ENCODE peak calls at places on chromosome 15, in five cellular contexts. One of them, this sample, is unnamed. For H3K79me2, the result is how much of the 10 kb centered on the place peaks cover.

GRCh38 chr15:67692573-67692972 is 132.7 kb upstream of the SKOR1 start:
- DNase-seq in HepG2: no peak
- DNase-seq in GM12878: no peak
- DNase-seq in SK-N-SH: no peak
- DNase-seq in K562: no peak
- DNase-seq in this sample: no peak

GRCh38 chr15:79400650-79401049 is 31.5 kb upstream of the MINAR1 start:
- DNase-seq in HepG2: no peak
- DNase-seq in GM12878: no peak
- DNase-seq in SK-N-SH: no peak
- DNase-seq in K562: no peak
- DNase-seq in this sample: no peak

GRCh38 chr15:39896101-39896500 is 24.0 kb downstream of the GPR176 start:
- DNase-seq in HepG2: no peak
- DNase-seq in GM12878: no peak
- DNase-seq in SK-N-SH: no peak
- DNase-seq in K562: no peak
- DNase-seq in this sample: no peak

GRCh38 chr15:88048759-88049158 is 207.8 kb downstream of the NTRK3 start:
- DNase-seq in HepG2: no peak
- DNase-seq in GM12878: no peak
- DNase-seq in SK-N-SH: no peak
- DNase-seq in K562: no peak
- DNase-seq in this sample: no peak

GRCh38 chr15:77122576-77122975 is 51.7 kb upstream of the TSPAN3 start:
- DNase-seq in HepG2: no peak
- DNase-seq in GM12878: peak
- DNase-seq in SK-N-SH: no peak
- DNase-seq in K562: no peak
- DNase-seq in this sample: no peak

GRCh38 chr15:74790080-74790916 is 8.4 kb downstream of the CSK start:
- DNase-seq in HepG2: no peak
- DNase-seq in GM12878: no peak
- DNase-seq in SK-N-SH: peak
- DNase-seq in K562: no peak
- DNase-seq in this sample: no peak

GRCh38 chr15:94670436-94671034 is 439.2 kb downstream of the MCTP2 start:
- DNase-seq in HepG2: peak
- DNase-seq in GM12878: no peak
- DNase-seq in SK-N-SH: peak
- DNase-seq in K562: peak
- DNase-seq in this sample: peak

GRCh38 chr15:69092159-69092558 is 68.3 kb upstream of the GLCE start:
- DNase-seq in HepG2: peak
- DNase-seq in GM12878: no peak
- DNase-seq in SK-N-SH: no peak
- DNase-seq in K562: no peak
- DNase-seq in this sample: no peak

GRCh38 chr15:62059818-62060115 is 480 bp downstream of the VPS13C start:
- DNase-seq in HepG2: peak
- DNase-seq in GM12878: peak
- DNase-seq in SK-N-SH: no peak
- DNase-seq in K562: peak
- DNase-seq in this sample: no peak

GRCh38 chr15:66195621-66196230 is 57.8 kb downstream of the MEGF11 start:
- DNase-seq in HepG2: no peak
- DNase-seq in GM12878: no peak
- DNase-seq in SK-N-SH: no peak
- DNase-seq in K562: no peak
- DNase-seq in this sample: no peak

GRCh38 chr15:69156726-69157381 is 3.6 kb upstream of the GLCE start:
- DNase-seq in HepG2: no peak
- DNase-seq in GM12878: no peak
- DNase-seq in SK-N-SH: no peak
- DNase-seq in K562: no peak
- DNase-seq in this sample: no peak

GRCh38 chr15:93049914-93050534 is 39.0 kb downstream of the RGMA start:
- DNase-seq in HepG2: no peak
- DNase-seq in GM12878: no peak
- DNase-seq in SK-N-SH: no peak
- DNase-seq in K562: no peak
- DNase-seq in this sample: no peak

GRCh38 chr15:93048426-93048721 is 40.6 kb downstream of the RGMA start:
- DNase-seq in HepG2: no peak
- DNase-seq in GM12878: no peak
- DNase-seq in SK-N-SH: no peak
- DNase-seq in K562: no peak
- DNase-seq in this sample: no peak

GRCh38 chr15:93048759-93049161 is 40.3 kb downstream of the RGMA start:
- DNase-seq in HepG2: no peak
- DNase-seq in GM12878: no peak
- DNase-seq in SK-N-SH: no peak
- DNase-seq in K562: no peak
- DNase-seq in this sample: no peak

GRCh38 chr15:93047621-93048425 is 41.2 kb downstream of the RGMA start:
- DNase-seq in HepG2: no peak
- DNase-seq in GM12878: no peak
- DNase-seq in SK-N-SH: no peak
- DNase-seq in K562: no peak
- DNase-seq in this sample: no peak

GRCh38 chr15:93049233-93049632 is 39.8 kb downstream of the RGMA start:
- DNase-seq in HepG2: no peak
- DNase-seq in GM12878: no peak
- DNase-seq in SK-N-SH: no peak
- DNase-seq in K562: no peak
- DNase-seq in this sample: no peak
- H3K79me2 ChIP-seq in HepG2: under half
- H3K79me2 ChIP-seq in GM12878: under half
- H3K79me2 ChIP-seq in SK-N-SH: under half
- H3K79me2 ChIP-seq in K562: under half
- H3K79me2 ChIP-seq in this sample: under half

GRCh38 chr15:99993681-99994131 is 260.5 kb upstream of the LYSMD4 start:
- DNase-seq in HepG2: no peak
- DNase-seq in GM12878: no peak
- DNase-seq in SK-N-SH: no peak
- DNase-seq in K562: no peak
- DNase-seq in this sample: no peak

GRCh38 chr15:99996667-99997066 is 263.4 kb upstream of the LYSMD4 start:
- DNase-seq in HepG2: no peak
- DNase-seq in GM12878: no peak
- DNase-seq in SK-N-SH: no peak
- DNase-seq in K562: no peak
- DNase-seq in this sample: no peak

GRCh38 chr15:99992611-99993231 is 259.5 kb upstream of the LYSMD4 start:
- DNase-seq in HepG2: no peak
- DNase-seq in GM12878: no peak
- DNase-seq in SK-N-SH: no peak
- DNase-seq in K562: no peak
- DNase-seq in this sample: no peak

GRCh38 chr15:99993262-99993661 is 260.0 kb upstream of the LYSMD4 start:
- DNase-seq in HepG2: no peak
- DNase-seq in GM12878: no peak
- DNase-seq in SK-N-SH: no peak
- DNase-seq in K562: no peak
- DNase-seq in this sample: no peak

DNA sequence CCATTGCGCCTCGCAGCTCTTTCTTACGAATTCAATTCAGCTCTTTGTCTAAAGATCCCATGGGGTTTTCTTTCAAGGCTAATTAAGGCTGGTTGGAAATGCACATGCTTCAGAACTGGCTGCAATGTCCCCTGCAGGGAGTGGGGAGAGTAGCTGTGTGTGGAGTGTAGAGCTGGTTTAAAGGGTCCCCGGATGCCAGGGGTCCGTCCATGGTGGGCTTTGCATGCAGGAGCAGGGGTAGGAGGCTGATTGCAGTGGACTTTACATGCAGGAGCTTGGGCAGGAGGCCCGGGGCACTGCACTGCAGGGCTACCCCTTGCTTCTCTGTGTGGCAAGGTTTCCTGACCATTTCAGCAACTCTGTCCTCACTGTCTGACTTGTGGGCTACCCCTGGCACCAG is 261.6 kb upstream of the LYSMD4 start:
- DNase-seq in HepG2: no peak
- DNase-seq in GM12878: no peak
- DNase-seq in SK-N-SH: no peak
- DNase-seq in K562: no peak
- DNase-seq in this sample: no peak
- TF ChIP-seq REST in HepG2: no peak
- TF ChIP-seq REST in GM12878: no peak
- TF ChIP-seq REST in SK-N-SH: no peak
- TF ChIP-seq REST in K562: no peak
- TF ChIP-seq REST in this sample: no peak

DNA sequence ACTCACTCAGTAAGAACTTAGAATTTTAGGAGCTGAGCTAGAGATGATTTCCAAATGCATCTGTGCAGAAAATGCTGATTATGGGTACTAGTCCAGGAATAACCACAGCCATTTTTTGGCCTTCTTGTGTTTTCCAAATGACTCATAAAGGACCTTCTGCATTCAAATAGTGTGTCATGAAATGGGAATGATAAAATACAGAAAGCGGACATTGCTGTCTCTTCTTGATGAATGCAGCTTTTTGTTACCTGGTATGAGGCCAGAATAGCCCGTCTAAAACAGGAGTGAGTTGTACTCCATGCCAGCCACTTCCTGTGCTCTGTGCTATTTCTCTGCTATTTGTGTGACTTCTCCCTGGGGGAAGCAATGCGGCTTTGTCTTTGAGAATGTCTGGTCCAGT is 20.5 kb upstream of the FRMD5 start:
- DNase-seq in HepG2: peak
- DNase-seq in GM12878: no peak
- DNase-seq in SK-N-SH: no peak
- DNase-seq in K562: no peak
- DNase-seq in this sample: peak
- TF ChIP-seq SIN3A in HepG2: no peak
- TF ChIP-seq SIN3A in GM12878: no peak
- TF ChIP-seq SIN3A in SK-N-SH: peak
- TF ChIP-seq SIN3A in K562: no peak
- TF ChIP-seq SIN3A in this sample: no peak

GRCh38 chr15:72497402-72497801 is 23.3 kb downstream of the ARIH1 start:
- DNase-seq in HepG2: no peak
- DNase-seq in GM12878: no peak
- DNase-seq in SK-N-SH: no peak
- DNase-seq in K562: no peak
- DNase-seq in this sample: no peak
- H3K79me2 ChIP-seq in HepG2: half or more
- H3K79me2 ChIP-seq in GM12878: half or more
- H3K79me2 ChIP-seq in SK-N-SH: half or more
- H3K79me2 ChIP-seq in K562: half or more
- H3K79me2 ChIP-seq in this sample: half or more

GRCh38 chr15:90009301-90010063 is 8.4 kb downstream of the ZNF710 start:
- DNase-seq in HepG2: no peak
- DNase-seq in GM12878: no peak
- DNase-seq in SK-N-SH: no peak
- DNase-seq in K562: no peak
- DNase-seq in this sample: no peak

GRCh38 chr15:90008607-90009006 is 7.5 kb downstream of the ZNF710 start:
- DNase-seq in HepG2: no peak
- DNase-seq in GM12878: no peak
- DNase-seq in SK-N-SH: no peak
- DNase-seq in K562: no peak
- DNase-seq in this sample: no peak

GRCh38 chr15:90006217-90007088 is 5.3 kb downstream of the ZNF710 start:
- DNase-seq in HepG2: no peak
- DNase-seq in GM12878: no peak
- DNase-seq in SK-N-SH: no peak
- DNase-seq in K562: no peak
- DNase-seq in this sample: no peak

GRCh38 chr15:90004671-90005070 is 3.5 kb downstream of the ZNF710 start:
- DNase-seq in HepG2: peak
- DNase-seq in GM12878: no peak
- DNase-seq in SK-N-SH: no peak
- DNase-seq in K562: no peak
- DNase-seq in this sample: no peak

GRCh38 chr15:90007089-90007487 is 6.0 kb downstream of the ZNF710 start:
- DNase-seq in HepG2: no peak
- DNase-seq in GM12878: no peak
- DNase-seq in SK-N-SH: no peak
- DNase-seq in K562: no peak
- DNase-seq in this sample: no peak
- TF ChIP-seq REST in HepG2: no peak
- TF ChIP-seq REST in GM12878: no peak
- TF ChIP-seq REST in SK-N-SH: no peak
- TF ChIP-seq REST in K562: no peak
- TF ChIP-seq REST in this sample: no peak

This sample was measured in HCT116.